ENCODE peak calls at places on chromosomes 11 and 22, in nine cellular contexts. A is DMS153; W is GM23338; R is cardiac muscle cell; C is germinal center; D is caudate nucleus; P is H7; I is CD8-positive, alpha-beta T cell; S is T-helper 22 cell. J is an unnamed sample.

GRCh38 chr11:64360403-64360980 is 1.5 kb downstream of the RPS6KA4 start:
- DNase-seq in A (no peak), W (peak; percentile 53), R (no peak), C (no peak), D (no peak), P (peak; percentile 73), I (no peak), S (no peak), J (peak; percentile 72)

GRCh38 chr11:99901175-99901574 is 785.9 kb upstream of the ARHGAP42 start:
- DNase-seq in A (no peak), W (no peak), R (no peak), C (no peak), D (no peak), P (no peak), I (no peak), S (no peak), J (no peak)

GRCh38 chr11:72599325-72600117 is 74.7 kb downstream of the PDE2A start:
- DNase-seq in A (no peak), W (peak; percentile 30), R (no peak), C (no peak), D (no peak), P (no peak), I (no peak), S (no peak), J (no peak)

GRCh38 chr22:27783436-27784098 is 18.0 kb downstream of the MN1 start:
- DNase-seq in A (no peak), W (no peak), R (no peak), C (no peak), D (no peak), P (no peak), I (no peak), S (no peak), J (no peak)

GRCh38 chr11:118138839-118139420 is 13.7 kb downstream of the SCN4B start:
- DNase-seq in A (no peak), W (no peak), R (no peak), C (no peak), D (no peak), P (peak; percentile 62), I (no peak), S (no peak), J (no peak)

GRCh38 chr11:125593113-125593761 is 585 bp downstream of the STT3A start:
- DNase-seq in A (no peak), W (peak; percentile 64), R (no peak), C (peak; percentile 8), D (no peak), P (no peak), I (no peak), S (no peak), J (no peak)

GRCh38 chr22:47376901-47377520 is 614.6 kb downstream of the TBC1D22A start:
- DNase-seq in A (no peak), W (no peak), R (no peak), C (no peak), D (no peak), P (no peak), I (no peak), S (no peak), J (no peak)

GRCh38 chr22:25760294-25760693 is 18.3 kb downstream of the MYO18B start:
- DNase-seq in A (no peak), W (no peak), R (no peak), C (no peak), D (no peak), P (no peak), I (no peak), S (no peak), J (no peak)

GRCh38 chr11:126375726-126376125 is 20.2 kb downstream of the ST3GAL4 start:
- DNase-seq in A (no peak), W (no peak), R (no peak), C (no peak), D (no peak), P (no peak), I (no peak), S (no peak), J (no peak)

J was measured in B cell.